ENCODE peak calls at places on chromosomes 16 and 17, in seven cellular contexts. One of them, this sample, is unnamed.

GRCh38 chr16:81863630-81864352 is 84.7 kb downstream of the PLCG2 start:
- DNase-seq in GM12878: peak
- DNase-seq in HepG2: no peak
- DNase-seq in SK-N-SH: no peak
- DNase-seq in HCT116: no peak
- DNase-seq in K562: no peak
- DNase-seq in H1: no peak
- DNase-seq in this sample: no peak

GRCh38 chr17:77428020-77428781 is 287.4 kb downstream of the SEC14L1 start:
- DNase-seq in GM12878: no peak
- DNase-seq in HepG2: no peak
- DNase-seq in H1: no peak
- DNase-seq in K562: no peak
- DNase-seq in HCT116: no peak
- DNase-seq in SK-N-SH: no peak
- DNase-seq in this sample: no peak

GRCh38 chr17:8014558-8014850 is 12.1 kb downstream of the GUCY2D start:
- DNase-seq in SK-N-SH: no peak
- DNase-seq in H1: no peak
- DNase-seq in HCT116: no peak
- DNase-seq in K562: no peak
- DNase-seq in HepG2: no peak
- DNase-seq in GM12878: no peak
- DNase-seq in this sample: no peak

GRCh38 chr16:48605518-48606110 is 4.4 kb downstream of the N4BP1 start:
- DNase-seq in SK-N-SH: no peak
- DNase-seq in GM12878: no peak
- DNase-seq in HepG2: no peak
- DNase-seq in H1: no peak
- DNase-seq in K562: no peak
- DNase-seq in HCT116: no peak
- DNase-seq in this sample: no peak

GRCh38 chr16:4318171-4318910 is 2.5 kb downstream of the GLIS2 start:
- DNase-seq in GM12878: no peak
- DNase-seq in HCT116: no peak
- DNase-seq in H1: no peak
- DNase-seq in SK-N-SH: no peak
- DNase-seq in K562: no peak
- DNase-seq in HepG2: no peak
- DNase-seq in this sample: no peak

GRCh38 chr17:59178266-59178665 is 22.7 kb downstream of the PRR11 start:
- DNase-seq in HepG2: no peak
- DNase-seq in GM12878: no peak
- DNase-seq in HCT116: no peak
- DNase-seq in SK-N-SH: no peak
- DNase-seq in K562: no peak
- DNase-seq in H1: no peak
- DNase-seq in this sample: no peak

GRCh38 chr17:51034800-51035199 is 85.9 kb downstream of the SPAG9 start:
- DNase-seq in K562: no peak
- DNase-seq in SK-N-SH: no peak
- DNase-seq in HepG2: no peak
- DNase-seq in GM12878: no peak
- DNase-seq in H1: no peak
- DNase-seq in HCT116: no peak
- DNase-seq in this sample: no peak

GRCh38 chr17:74860999-74861553 is 1.4 kb upstream of the GRIN2C start:
- DNase-seq in H1: peak
- DNase-seq in K562: no peak
- DNase-seq in GM12878: no peak
- DNase-seq in HepG2: no peak
- DNase-seq in SK-N-SH: peak
- DNase-seq in HCT116: no peak
- DNase-seq in this sample: no peak

GRCh38 chr17:27893834-27894503 is 804 bp upstream of the LYRM9 start:
- DNase-seq in H1: no peak
- DNase-seq in HepG2: no peak
- DNase-seq in K562: peak
- DNase-seq in HCT116: no peak
- DNase-seq in GM12878: no peak
- DNase-seq in SK-N-SH: no peak
- DNase-seq in this sample: no peak

GRCh38 chr17:74427048-74427762 is 4.7 kb upstream of the GPRC5C start:
- DNase-seq in GM12878: no peak
- DNase-seq in K562: no peak
- DNase-seq in H1: no peak
- DNase-seq in SK-N-SH: no peak
- DNase-seq in HCT116: no peak
- DNase-seq in HepG2: peak
- DNase-seq in this sample: peak

GRCh38 chr17:74441537-74441936 is 9.6 kb downstream of the GPRC5C start:
- DNase-seq in H1: no peak
- DNase-seq in K562: no peak
- DNase-seq in GM12878: no peak
- DNase-seq in HCT116: no peak
- DNase-seq in HepG2: no peak
- DNase-seq in SK-N-SH: no peak
- DNase-seq in this sample: no peak

GRCh38 chr17:55774834-55775233 is 24.0 kb downstream of the PCTP start:
- DNase-seq in HepG2: peak
- DNase-seq in K562: no peak
- DNase-seq in GM12878: no peak
- DNase-seq in HCT116: no peak
- DNase-seq in SK-N-SH: no peak
- DNase-seq in H1: no peak
- DNase-seq in this sample: no peak

GRCh38 chr17:27430882-27431491 is 25.3 kb upstream of the KSR1 start:
- DNase-seq in K562: peak
- DNase-seq in GM12878: no peak
- DNase-seq in HepG2: peak
- DNase-seq in SK-N-SH: peak
- DNase-seq in H1: peak
- DNase-seq in HCT116: peak
- DNase-seq in this sample: peak

GRCh38 chr17:17692353-17693252 is 11.3 kb downstream of the RAI1 start:
- DNase-seq in H1: no peak
- DNase-seq in HCT116: no peak
- DNase-seq in K562: no peak
- DNase-seq in SK-N-SH: no peak
- DNase-seq in HepG2: peak
- DNase-seq in GM12878: no peak
- DNase-seq in this sample: no peak

GRCh38 chr17:4375039-4375748 is 8.7 kb upstream of the UBE2G1 start:
- DNase-seq in HepG2: no peak
- DNase-seq in H1: no peak
- DNase-seq in HCT116: no peak
- DNase-seq in SK-N-SH: no peak
- DNase-seq in GM12878: peak
- DNase-seq in K562: no peak
- DNase-seq in this sample: no peak

GRCh38 chr17:31533546-31534155 is 142.2 kb downstream of the RAB11FIP4 start:
- DNase-seq in SK-N-SH: peak
- DNase-seq in HCT116: peak
- DNase-seq in HepG2: no peak
- DNase-seq in H1: peak
- DNase-seq in K562: peak
- DNase-seq in GM12878: no peak
- DNase-seq in this sample: peak

GRCh38 chr17:8121531-8122390 is 2.1 kb downstream of the HES7 start:
- DNase-seq in HepG2: no peak
- DNase-seq in H1: peak
- DNase-seq in SK-N-SH: peak
- DNase-seq in GM12878: no peak
- DNase-seq in K562: peak
- DNase-seq in HCT116: peak
- DNase-seq in this sample: peak

GRCh38 chr16:85490971-85491771 is 122.0 kb upstream of the GSE1 start:
- DNase-seq in K562: peak
- DNase-seq in HCT116: peak
- DNase-seq in HepG2: peak
- DNase-seq in SK-N-SH: no peak
- DNase-seq in H1: peak
- DNase-seq in GM12878: no peak
- DNase-seq in this sample: peak

GRCh38 chr17:80758793-80759673 is 214.4 kb downstream of the RPTOR start:
- DNase-seq in HCT116: no peak
- DNase-seq in GM12878: no peak
- DNase-seq in SK-N-SH: no peak
- DNase-seq in HepG2: peak
- DNase-seq in K562: no peak
- DNase-seq in H1: no peak
- DNase-seq in this sample: no peak
- TF ChIP-seq JUND in HCT116: no peak
- TF ChIP-seq JUND in GM12878: no peak
- TF ChIP-seq JUND in SK-N-SH: no peak
- TF ChIP-seq JUND in HepG2: no peak
- TF ChIP-seq JUND in K562: no peak
- TF ChIP-seq JUND in H1: no peak
- TF ChIP-seq JUND in this sample: no peak

GRCh38 chr17:35373984-35374765 is 754 bp upstream of the SLFN11 start:
- DNase-seq in HepG2: no peak
- DNase-seq in H1: peak
- DNase-seq in HCT116: no peak
- DNase-seq in K562: no peak
- DNase-seq in SK-N-SH: peak
- DNase-seq in GM12878: no peak
- DNase-seq in this sample: peak
- TF ChIP-seq JUND in HepG2: no peak
- TF ChIP-seq JUND in H1: no peak
- TF ChIP-seq JUND in HCT116: no peak
- TF ChIP-seq JUND in K562: no peak
- TF ChIP-seq JUND in SK-N-SH: no peak
- TF ChIP-seq JUND in GM12878: no peak
- TF ChIP-seq JUND in this sample: no peak

DNA sequence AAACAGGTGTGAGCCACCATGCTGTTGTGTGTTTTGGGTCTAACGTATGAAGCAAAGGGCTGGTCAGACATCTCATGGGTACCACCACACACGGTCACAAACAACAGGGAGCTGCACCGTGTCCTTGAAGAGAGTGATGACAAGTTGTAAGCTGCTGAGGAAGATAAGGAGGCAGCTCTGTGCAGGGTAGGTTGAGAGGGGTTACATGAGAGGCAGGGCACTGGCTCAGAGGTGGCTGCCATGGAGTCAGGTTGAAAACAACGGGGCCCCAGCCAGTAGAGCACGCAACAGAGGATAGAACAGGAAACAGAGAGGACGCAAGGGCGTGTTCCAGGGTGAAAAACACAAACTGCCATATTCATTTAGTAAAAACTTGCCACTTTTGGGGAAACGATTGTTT is 52.2 kb downstream of the TRARG1 start:
- DNase-seq in SK-N-SH: no peak
- DNase-seq in GM12878: no peak
- DNase-seq in H1: no peak
- DNase-seq in HCT116: no peak
- DNase-seq in HepG2: no peak
- DNase-seq in K562: peak
- DNase-seq in this sample: no peak
- TF ChIP-seq JUND in SK-N-SH: no peak
- TF ChIP-seq JUND in GM12878: no peak
- TF ChIP-seq JUND in H1: no peak
- TF ChIP-seq JUND in HCT116: no peak
- TF ChIP-seq JUND in HepG2: no peak
- TF ChIP-seq JUND in K562: no peak
- TF ChIP-seq JUND in this sample: no peak

GRCh38 chr16:68069511-68070248 is 15.5 kb upstream of the NFATC3 start:
- DNase-seq in GM12878: no peak
- DNase-seq in K562: no peak
- DNase-seq in SK-N-SH: no peak
- DNase-seq in H1: peak
- DNase-seq in HepG2: no peak
- DNase-seq in HCT116: no peak
- DNase-seq in this sample: no peak
- TF ChIP-seq JUND in GM12878: no peak
- TF ChIP-seq JUND in K562: no peak
- TF ChIP-seq JUND in SK-N-SH: no peak
- TF ChIP-seq JUND in H1: no peak
- TF ChIP-seq JUND in HepG2: no peak
- TF ChIP-seq JUND in HCT116: no peak
- TF ChIP-seq JUND in this sample: no peak

DNA sequence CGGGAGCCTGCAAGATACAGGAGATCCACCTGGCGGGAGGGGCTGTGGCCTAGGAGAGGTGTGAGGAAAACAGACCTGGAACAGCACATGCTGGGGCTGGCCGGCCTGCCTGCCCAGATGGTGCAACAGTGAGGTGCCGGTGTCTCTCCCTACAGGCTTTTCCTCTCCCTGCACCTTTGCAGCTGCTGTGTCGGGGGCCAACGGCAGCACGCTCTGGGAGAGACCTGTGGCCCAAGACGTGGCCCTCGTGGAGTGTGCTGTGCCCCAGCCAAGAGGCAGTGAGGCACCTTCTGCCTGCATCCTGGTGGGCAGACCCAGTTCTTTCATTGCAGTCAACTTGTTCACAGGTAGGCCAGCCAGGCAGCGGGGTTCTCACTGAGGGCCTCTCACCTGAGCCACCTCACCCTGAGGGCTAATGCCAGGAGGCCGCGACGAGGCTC is 15.9 kb downstream of the RGS11 start:
- DNase-seq in HepG2: no peak
- DNase-seq in GM12878: no peak
- DNase-seq in K562: no peak
- DNase-seq in SK-N-SH: no peak
- DNase-seq in H1: no peak
- DNase-seq in HCT116: no peak
- DNase-seq in this sample: no peak
- TF ChIP-seq JUND in HepG2: no peak
- TF ChIP-seq JUND in GM12878: no peak
- TF ChIP-seq JUND in K562: no peak
- TF ChIP-seq JUND in SK-N-SH: no peak
- TF ChIP-seq JUND in H1: no peak
- TF ChIP-seq JUND in HCT116: no peak
- TF ChIP-seq JUND in this sample: no peak

DNA sequence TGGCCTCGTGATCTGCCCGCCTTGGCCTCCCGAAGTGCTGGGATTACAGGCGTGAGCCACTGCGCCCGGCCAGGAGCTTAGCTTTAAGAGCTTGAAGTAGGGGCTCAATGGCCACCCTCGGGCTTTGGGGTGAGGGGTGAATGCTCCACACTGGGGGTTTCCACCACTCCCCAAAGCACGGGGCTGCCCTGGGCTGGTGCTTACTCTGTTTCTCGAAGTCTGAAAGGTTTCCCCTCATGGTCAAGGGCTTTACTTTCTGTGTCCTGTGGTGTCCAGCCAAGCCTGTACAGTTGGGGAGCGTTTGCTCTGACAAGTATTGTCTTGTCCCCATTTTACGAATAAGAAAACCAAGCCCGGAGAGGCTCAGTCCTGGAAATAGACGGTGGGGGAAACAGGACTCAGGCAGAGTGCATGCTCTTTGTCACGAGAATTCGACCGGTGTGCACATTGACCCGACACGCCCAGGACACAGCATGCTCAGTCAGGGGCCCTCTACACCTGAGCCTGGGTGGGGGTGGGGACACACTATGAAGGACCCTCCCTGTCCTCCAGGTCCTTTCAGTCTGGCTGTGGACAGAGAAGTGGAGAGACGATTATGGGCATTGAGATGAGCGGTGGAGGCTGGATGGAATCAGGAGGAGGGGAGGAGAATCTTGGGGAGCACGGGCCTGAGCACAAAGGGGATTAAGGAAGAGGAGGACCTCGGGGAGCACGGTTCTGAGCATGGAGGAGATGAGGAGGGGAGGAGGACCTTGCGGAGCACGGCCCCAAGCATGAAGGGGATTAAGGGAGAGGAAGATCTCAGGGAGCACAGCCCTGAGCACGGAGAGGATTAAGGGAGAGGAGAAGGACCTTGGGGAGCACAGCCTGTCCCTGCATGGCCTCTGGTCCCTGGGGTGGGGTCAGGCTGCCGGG is 7.5 kb downstream of the CD7 start:
- DNase-seq in HCT116: no peak
- DNase-seq in K562: no peak
- DNase-seq in HepG2: peak
- DNase-seq in SK-N-SH: no peak
- DNase-seq in H1: no peak
- DNase-seq in GM12878: no peak
- DNase-seq in this sample: no peak
- TF ChIP-seq JUND in HCT116: no peak
- TF ChIP-seq JUND in K562: no peak
- TF ChIP-seq JUND in HepG2: peak
- TF ChIP-seq JUND in SK-N-SH: no peak
- TF ChIP-seq JUND in H1: no peak
- TF ChIP-seq JUND in GM12878: no peak
- TF ChIP-seq JUND in this sample: no peak